ENCODE peak calls at places on chromosomes 7 and 10, in nine cellular contexts. H, O, S, N, T, U, E, X and V are unnamed samples.

GRCh38 chr7:108053250-108053649 is 50.3 kb upstream of the LAMB1 start:
- DNase-seq in H (no peak), N (no peak), U (no peak), E (no peak), T (no peak), S (no peak), X (no peak), O (no peak), V (no peak)

GRCh38 chr7:519974-520458 is 370 bp upstream of the PDGFA start:
- DNase-seq in U (peak), S (peak), X (peak), T (peak), E (peak), H (no peak), O (peak), N (no peak), V (peak)

GRCh38 chr7:43954524-43955228 is 28.4 kb downstream of the UBE2D4 start:
- DNase-seq in H (no peak), N (peak), X (peak), E (peak), T (peak), U (peak), O (peak), S (peak), V (peak)

GRCh38 chr7:42753917-42754363 is 157.9 kb downstream of the C7orf25 start:
- DNase-seq in S (no peak), N (no peak), U (no peak), H (no peak), T (no peak), O (peak), E (no peak), X (no peak), V (no peak)

GRCh38 chr10:114401195-114401741 is 3.0 kb downstream of the AFAP1L2 start:
- DNase-seq in N (peak), X (no peak), U (no peak), O (no peak), S (no peak), T (no peak), H (peak), E (no peak), V (no peak)

GRCh38 chr7:152464312-152465117 is 28.7 kb upstream of the KMT2C start:
- DNase-seq in O (peak), N (peak), T (peak), H (peak), X (peak), S (peak), E (peak), U (peak), V (peak)

GRCh38 chr7:22640269-22640668 is 86.7 kb upstream of the IL6 start:
- DNase-seq in T (no peak), S (peak), N (no peak), U (no peak), X (no peak), E (no peak), H (no peak), O (no peak), V (no peak)

GRCh38 chr10:74418285-74418872 is 267.4 kb downstream of the ADK start:
- DNase-seq in S (no peak), X (no peak), U (no peak), T (no peak), N (peak), O (no peak), E (peak), H (no peak), V (peak)

GRCh38 chr7:134778941-134779740 is at the start of gene CALD1:
- DNase-seq in N (peak), O (peak), H (peak), U (peak), E (peak), S (no peak), X (peak), T (peak), V (peak)

GRCh38 chr7:123747620-123748141 is 1.1 kb downstream of the WASL start:
- DNase-seq in S (peak), X (peak), E (peak), H (peak), T (peak), O (peak), U (peak), N (peak), V (peak)

GRCh38 chr10:110893559-110894179 is 21.9 kb downstream of the PDCD4 start:
- DNase-seq in H (no peak), T (no peak), S (peak), U (no peak), X (peak), N (no peak), E (peak), O (no peak), V (no peak)

GRCh38 chr10:57973451-57973850 is 294.2 kb downstream of the IPMK start:
- DNase-seq in U (no peak), O (no peak), N (no peak), H (no peak), X (no peak), E (no peak), S (no peak), T (no peak), V (no peak)

GRCh38 chr10:114879541-114880158 is 58.1 kb downstream of the FHIP2A start:
- DNase-seq in T (peak), S (peak), O (peak), E (peak), H (no peak), U (peak), N (peak), X (no peak), V (peak)

GRCh38 chr7:107255602-107256001 is 86.8 kb downstream of the HBP1 start:
- DNase-seq in X (no peak), S (no peak), O (no peak), U (no peak), T (no peak), H (no peak), E (no peak), N (no peak), V (no peak)

GRCh38 chr10:15363031-15363430 is 8.1 kb downstream of the FAM171A1 start:
- DNase-seq in E (no peak), H (no peak), N (peak), T (no peak), O (no peak), X (no peak), S (no peak), U (no peak), V (no peak)

GRCh38 chr7:127751723-127752448 is 99.9 kb downstream of the SND1 start:
- DNase-seq in S (no peak), E (no peak), O (no peak), U (peak), X (peak), H (no peak), T (no peak), N (peak), V (no peak)

GRCh38 chr10:130362308-130362761 is 226.1 kb downstream of the GLRX3 start:
- DNase-seq in X (no peak), U (no peak), S (no peak), E (peak), N (peak), H (no peak), O (peak), T (no peak), V (no peak)

GRCh38 chr7:76261329-76261728 is 41.1 kb upstream of the HSPB1 start:
- DNase-seq in N (no peak), H (no peak), E (no peak), U (no peak), O (no peak), S (no peak), X (no peak), T (no peak), V (no peak)

GRCh38 chr7:36486336-36486735 is 96.7 kb downstream of the ANLN start:
- DNase-seq in S (no peak), E (no peak), O (no peak), U (no peak), H (no peak), T (no peak), X (no peak), N (no peak), V (no peak)

GRCh38 chr7:152588350-152588749 is 87.6 kb downstream of the XRCC2 start:
- DNase-seq in S (no peak), E (no peak), N (no peak), H (no peak), U (no peak), X (peak), T (no peak), O (no peak), V (no peak)

GRCh38 chr7:28618383-28618782 is 206.1 kb downstream of the CREB5 start:
- DNase-seq in U (no peak), H (no peak), O (no peak), T (no peak), N (no peak), X (no peak), E (no peak), S (no peak), V (no peak)

GRCh38 chr10:48607356-48608278 is 2.7 kb upstream of the ARHGAP22 start:
- DNase-seq in X (no peak), N (peak), U (no peak), T (no peak), S (no peak), E (no peak), H (peak), O (no peak), V (no peak)

GRCh38 chr7:142338633-142339501 is 81.0 kb upstream of the PRSS58 start:
- DNase-seq in S (no peak), H (no peak), X (no peak), O (peak), E (peak), T (peak), U (no peak), N (no peak), V (peak)

GRCh38 chr10:47438857-47439474 is 44.9 kb downstream of the ANXA8 start:
- DNase-seq in X (peak), H (peak), U (peak), T (peak), O (peak), S (peak), N (peak), E (peak), V (peak)

GRCh38 chr7:99928994-99929729 is at the start of gene GJC3:
- DNase-seq in S (peak), H (peak), E (peak), X (peak), U (peak), N (peak), O (peak), T (peak), V (peak)

GRCh38 chr10:71255817-71256660 is 43.7 kb downstream of the UNC5B start:
- DNase-seq in H (peak), E (no peak), S (no peak), N (peak), O (peak), X (peak), T (no peak), U (no peak), V (no peak)

GRCh38 chr7:101913876-101914275 is 96.5 kb downstream of the CUX1 start:
- DNase-seq in S (no peak), O (no peak), T (no peak), X (no peak), U (no peak), H (no peak), N (no peak), E (no peak), V (no peak)

GRCh38 chr10:64271983-64272382 is 750.8 kb downstream of the REEP3 start:
- DNase-seq in O (no peak), N (no peak), H (no peak), T (no peak), E (no peak), S (no peak), X (no peak), U (no peak), V (no peak)

GRCh38 chr10:28838908-28839307 is 161.6 kb downstream of the BAMBI start:
- DNase-seq in N (peak), E (no peak), H (peak), S (no peak), X (no peak), O (no peak), T (no peak), U (no peak), V (no peak)

DNA sequence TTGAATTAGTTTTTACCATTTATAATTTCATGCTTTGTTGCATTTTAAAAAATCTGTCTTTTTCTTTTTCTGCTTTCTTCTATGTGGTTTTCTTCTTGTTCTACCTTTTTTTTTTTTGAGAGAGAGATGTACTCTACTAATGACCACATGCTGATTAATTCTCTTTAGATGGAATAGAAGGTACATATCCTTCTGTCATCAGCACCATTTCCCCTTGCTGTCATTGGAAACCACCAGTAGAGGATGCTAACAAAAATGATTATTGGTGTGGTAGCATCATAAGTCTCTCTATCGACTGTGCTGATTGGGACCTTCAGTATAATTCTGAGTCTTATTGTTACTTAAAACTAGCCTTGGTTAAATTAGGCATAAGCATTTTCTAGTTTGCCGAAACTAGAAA is 3.6 kb downstream of the ZEB1 start:
- DNase-seq in U (no peak), T (no peak), N (no peak), E (no peak), X (no peak), O (no peak), S (peak), H (no peak), V (no peak)
- TF ChIP-seq CTCF in U (no peak), T (no peak), N (peak), E (peak), X (peak), O (no peak), S (peak), H (no peak), V (peak)

DNA sequence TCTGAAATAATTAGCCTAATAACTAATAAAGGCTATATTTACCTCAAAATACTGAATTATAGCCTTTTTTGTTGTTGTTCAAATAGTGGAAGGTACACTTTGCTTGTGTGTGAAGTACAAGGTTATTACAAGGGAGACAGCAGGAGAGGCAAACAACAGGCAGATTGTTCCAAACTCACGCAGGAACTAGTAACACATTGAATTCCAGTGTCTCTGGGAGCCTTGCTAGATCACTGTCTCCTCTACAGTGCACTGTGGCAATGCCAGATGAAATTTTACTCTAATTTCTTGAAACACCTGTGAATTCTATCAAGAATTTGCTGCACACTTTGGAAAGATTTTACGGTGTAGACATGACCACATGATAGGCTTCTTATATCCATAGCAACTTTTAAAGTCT is 112.6 kb downstream of the MDFIC start:
- DNase-seq in X (no peak), U (no peak), T (no peak), O (no peak), S (no peak), E (no peak), H (no peak), N (no peak), V (no peak)
- TF ChIP-seq CTCF in X (no peak), U (no peak), T (no peak), O (no peak), S (no peak), E (no peak), H (no peak), N (no peak), V (no peak)

DNA sequence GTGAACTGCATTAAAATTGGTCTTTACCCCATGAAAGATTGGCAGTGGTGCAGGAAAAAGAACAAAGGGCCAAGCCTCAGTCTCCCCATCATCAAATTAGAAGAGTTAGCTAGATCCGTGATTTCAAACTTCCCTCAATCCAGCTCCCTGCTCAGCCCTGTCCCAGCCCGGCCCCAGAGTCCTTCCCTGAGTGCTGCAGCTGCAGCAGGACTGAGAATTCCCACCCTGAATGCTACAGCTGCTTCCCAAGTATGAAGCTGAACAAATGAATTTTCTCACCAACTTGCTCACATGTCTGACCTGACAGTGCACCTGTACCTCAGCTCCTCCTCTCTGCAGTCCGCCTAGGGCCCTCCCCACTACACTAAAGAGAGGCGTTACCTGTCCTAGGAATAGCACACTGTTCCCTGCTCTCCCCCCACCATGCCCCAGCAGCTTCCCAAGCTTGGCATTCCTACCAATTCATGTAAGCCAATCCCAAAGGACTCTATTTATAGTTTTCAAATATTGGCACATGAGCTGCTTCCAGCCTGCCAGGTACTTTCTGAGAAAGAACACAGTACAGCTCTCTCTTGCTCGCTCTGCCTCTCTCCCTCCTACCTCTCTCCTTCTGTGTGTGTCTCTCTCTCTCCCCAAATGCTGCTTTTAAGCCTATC is 400.2 kb downstream of the TNS3 start:
- DNase-seq in X (no peak), S (no peak), T (no peak), U (peak), O (no peak), N (no peak), H (no peak), E (peak), V (no peak)
- TF ChIP-seq CTCF in X (no peak), S (no peak), T (no peak), U (no peak), O (no peak), N (no peak), H (no peak), E (no peak), V (no peak)

GRCh38 chr7:39609084-39609461 is 14.3 kb upstream of the RALA start:
- DNase-seq in X (peak), H (no peak), O (no peak), U (no peak), N (no peak), E (no peak), T (peak), S (no peak), V (no peak)

GRCh38 chr7:39607865-39608264 is 15.5 kb upstream of the RALA start:
- DNase-seq in S (no peak), X (no peak), E (no peak), T (no peak), U (no peak), O (no peak), H (no peak), N (no peak), V (no peak)

GRCh38 chr7:39606941-39607340 is 16.4 kb upstream of the RALA start:
- DNase-seq in S (no peak), H (no peak), O (no peak), T (no peak), U (no peak), X (no peak), N (no peak), E (no peak), V (no peak)

GRCh38 chr7:39608278-39608677 is 15.1 kb upstream of the RALA start:
- DNase-seq in U (no peak), T (no peak), O (no peak), H (no peak), E (no peak), X (no peak), N (no peak), S (no peak), V (no peak)

GRCh38 chr7:39609462-39610149 is 13.8 kb upstream of the RALA start:
- DNase-seq in N (no peak), S (peak), O (peak), U (peak), X (no peak), H (no peak), T (peak), E (peak), V (peak)
- TF ChIP-seq CTCF in N (no peak), S (no peak), O (peak), U (no peak), X (no peak), H (no peak), T (no peak), E (peak), V (no peak)

DNA sequence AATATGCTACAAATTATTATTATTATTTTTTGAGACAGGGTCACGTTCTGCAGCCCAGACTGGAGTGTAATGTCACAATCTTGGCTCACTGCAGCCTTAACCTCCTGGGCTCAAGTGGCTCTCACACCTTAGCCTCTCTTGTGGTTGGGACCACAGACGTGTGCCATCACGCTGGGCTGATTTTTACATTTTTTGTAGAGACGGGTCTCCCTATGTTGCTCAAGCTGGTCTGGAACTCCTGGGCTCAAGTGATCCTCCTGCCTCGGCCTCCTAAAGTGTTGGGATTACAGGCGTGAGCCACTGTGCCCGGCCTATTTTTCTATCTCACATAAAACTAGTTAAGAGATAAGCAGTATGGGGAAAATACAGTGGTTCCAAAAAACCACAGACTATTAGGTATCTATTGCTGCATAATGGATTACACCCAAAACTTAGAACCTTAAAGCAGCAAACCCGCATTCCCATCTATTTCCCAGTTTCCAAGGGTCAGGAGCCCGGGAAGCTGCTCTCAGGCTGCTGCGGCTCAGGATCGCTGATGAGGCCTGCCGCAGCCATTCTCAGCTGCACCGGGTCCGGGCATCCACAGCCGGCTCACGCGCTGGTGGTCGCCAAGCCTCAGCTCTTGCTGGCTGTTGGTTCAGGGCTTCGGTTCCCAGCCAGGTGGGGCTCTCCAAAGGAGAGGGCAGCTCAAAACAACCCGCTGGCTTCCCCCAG is 128.3 kb downstream of the UBE2H start:
- DNase-seq in U (no peak), E (no peak), T (no peak), H (no peak), N (peak), S (no peak), O (no peak), X (no peak), V (peak)
- TF ChIP-seq CTCF in U (no peak), E (no peak), T (no peak), H (no peak), N (no peak), S (no peak), O (no peak), X (no peak), V (no peak)